ENCODE peak calls at places on chromosome 13, in nine cellular contexts. A, V, Y, W, Q, G, F, U and P are unnamed samples.

GRCh38 chr13:75384881-75385707 is 96.9 kb downstream of the TBC1D4 start:
- DNase-seq in A (no peak), V (no peak), Y (no peak), W (no peak), Q (no peak), G (no peak), F (no peak), U (no peak), P (no peak)

GRCh38 chr13:44393391-44393790 is 19.8 kb downstream of the SERP2 start:
- DNase-seq in A (no peak), V (no peak), Y (no peak), W (no peak), Q (no peak), G (no peak), F (no peak), U (no peak), P (no peak)

GRCh38 chr13:86932935-86933334 is 738.2 kb upstream of the SLITRK5 start:
- DNase-seq in A (no peak), V (no peak), Y (no peak), W (no peak), Q (no peak), G (no peak), F (no peak), U (no peak), P (no peak)

GRCh38 chr13:87893982-87894527 is 222.9 kb downstream of the SLITRK5 start:
- DNase-seq in A (no peak), V (no peak), Y (no peak), W (no peak), Q (no peak), G (no peak), F (no peak), U (no peak), P (no peak)

GRCh38 chr13:41470187-41470586 is 12.8 kb downstream of the RGCC start:
- DNase-seq in A (no peak), V (no peak), Y (no peak), W (no peak), Q (no peak), G (no peak), F (no peak), U (no peak), P (no peak)

GRCh38 chr13:103694033-103694432 is 627.8 kb upstream of the SLC10A2 start:
- DNase-seq in A (no peak), V (no peak), Y (no peak), W (no peak), Q (no peak), G (no peak), F (no peak), U (no peak), P (no peak)

GRCh38 chr13:109355875-109356428 is 430.4 kb downstream of the IRS2 start:
- DNase-seq in A (no peak), V (no peak), Y (no peak), W (no peak), Q (no peak), G (no peak), F (no peak), U (no peak), P (no peak)

GRCh38 chr13:97574926-97575325 is 141.0 kb downstream of the RAP2A start:
- DNase-seq in A (no peak), V (no peak), Y (no peak), W (no peak), Q (no peak), G (peak), F (peak), U (peak), P (no peak)

GRCh38 chr13:84399320-84400085 is 517.2 kb upstream of the SLITRK1 start:
- DNase-seq in A (no peak), V (no peak), Y (no peak), W (no peak), Q (no peak), G (no peak), F (no peak), U (no peak), P (no peak)

GRCh38 chr13:110419391-110419791 is 112.3 kb downstream of the COL4A2 start:
- DNase-seq in A (no peak), V (no peak), Y (no peak), W (no peak), Q (no peak), G (no peak), F (no peak), U (no peak), P (no peak)

GRCh38 chr13:51364404-51365008 is 25.0 kb downstream of the SERPINE3 start:
- DNase-seq in A (no peak), V (no peak), Y (no peak), W (no peak), Q (no peak), G (peak), F (no peak), U (no peak), P (no peak)

GRCh38 chr13:31322025-31322424 is 122.2 kb downstream of the B3GLCT start:
- DNase-seq in A (peak), V (no peak), Y (no peak), W (no peak), Q (no peak), G (peak), F (no peak), U (no peak), P (no peak)

GRCh38 chr13:26976336-26976735 is 195.3 kb downstream of the USP12 start:
- DNase-seq in A (no peak), V (no peak), Y (no peak), W (no peak), Q (no peak), G (no peak), F (no peak), U (no peak), P (no peak)

GRCh38 chr13:26973946-26974345 is 197.7 kb downstream of the USP12 start:
- DNase-seq in A (no peak), V (no peak), Y (no peak), W (no peak), Q (no peak), G (no peak), F (no peak), U (no peak), P (no peak)

GRCh38 chr13:26968431-26969335 is 202.9 kb downstream of the USP12 start:
- DNase-seq in A (no peak), V (no peak), Y (peak), W (no peak), Q (no peak), G (no peak), F (peak), U (no peak), P (no peak)

GRCh38 chr13:26973281-26973680 is 198.3 kb downstream of the USP12 start:
- DNase-seq in A (no peak), V (no peak), Y (no peak), W (no peak), Q (no peak), G (no peak), F (no peak), U (no peak), P (no peak)

GRCh38 chr13:26971990-26972888 is 199.4 kb downstream of the USP12 start:
- DNase-seq in A (no peak), V (no peak), Y (no peak), W (no peak), Q (no peak), G (no peak), F (no peak), U (peak), P (no peak)
- TF ChIP-seq CTCF in A (peak), V (peak), Y (peak), W (no peak), Q (no peak), G (peak), F (no peak), U (peak), P (peak)

GRCh38 chr13:43284162-43284561 is 260.8 kb downstream of the DNAJC15 start:
- DNase-seq in A (no peak), V (no peak), Y (no peak), W (no peak), Q (no peak), G (peak), F (no peak), U (no peak), P (no peak)

DNA sequence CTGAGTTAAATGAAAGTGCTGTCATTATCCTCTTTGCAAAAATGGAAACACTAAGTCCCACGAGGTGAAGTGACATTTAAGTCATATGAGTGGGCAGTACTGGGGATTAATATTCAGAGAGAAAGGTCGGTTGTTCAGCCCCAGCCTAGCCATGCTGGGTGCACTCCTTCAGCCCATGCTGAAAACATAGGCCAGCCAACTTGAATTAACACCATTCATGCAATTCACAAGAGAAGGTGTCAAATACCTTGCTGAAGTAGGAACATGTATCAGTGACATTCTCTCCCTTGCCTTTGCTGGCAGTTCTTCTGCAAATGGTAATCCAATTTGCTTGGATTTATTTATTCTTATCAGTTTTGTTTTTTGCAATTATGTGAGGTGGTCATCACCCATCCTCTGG is 256.3 kb downstream of the DNAJC15 start:
- DNase-seq in A (no peak), V (no peak), Y (no peak), W (no peak), Q (no peak), G (no peak), F (no peak), U (no peak), P (no peak)
- TF ChIP-seq CTCF in A (no peak), V (no peak), Y (no peak), W (no peak), Q (no peak), G (no peak), F (no peak), U (no peak), P (no peak)

GRCh38 chr13:37640499-37640898 is 41.9 kb upstream of the POSTN start:
- DNase-seq in A (peak), V (no peak), Y (peak), W (peak), Q (no peak), G (peak), F (no peak), U (no peak), P (no peak)
- TF ChIP-seq CTCF in A (peak), V (no peak), Y (peak), W (peak), Q (peak), G (peak), F (peak), U (no peak), P (peak)

GRCh38 chr13:68232351-68233130 is 1002.4 kb upstream of the PCDH9 start:
- DNase-seq in A (no peak), V (no peak), Y (no peak), W (no peak), Q (no peak), G (no peak), F (no peak), U (no peak), P (no peak)

DNA sequence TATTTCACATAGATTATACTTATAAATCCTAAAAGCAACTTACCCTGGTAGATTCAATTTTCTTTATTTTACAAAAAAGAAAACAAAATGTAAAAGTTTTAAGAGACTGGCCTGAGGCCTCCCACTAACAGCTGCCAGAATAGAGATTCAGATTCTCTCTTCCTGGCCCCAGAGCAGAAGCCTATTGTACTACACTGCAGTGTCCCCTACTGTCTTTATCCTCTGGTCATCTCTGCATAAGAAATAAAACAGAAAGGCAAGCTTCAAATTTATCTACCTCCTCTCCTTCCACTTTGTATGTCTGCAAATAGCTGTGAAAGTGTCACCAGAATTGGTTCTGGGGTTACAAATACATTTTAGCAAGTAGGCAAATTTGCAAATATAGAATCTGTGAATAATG is 1004.1 kb upstream of the PCDH9 start:
- DNase-seq in A (no peak), V (no peak), Y (no peak), W (no peak), Q (no peak), G (no peak), F (no peak), U (no peak), P (no peak)
- TF ChIP-seq CTCF in A (no peak), V (no peak), Y (no peak), W (no peak), Q (no peak), G (no peak), F (no peak), U (no peak), P (peak)

GRCh38 chr13:106555631-106556328 is 12.2 kb downstream of the ARGLU1 start:
- DNase-seq in A (no peak), V (no peak), Y (peak), W (no peak), Q (no peak), G (no peak), F (no peak), U (no peak), P (no peak)

GRCh38 chr13:106560791-106561190 is 7.1 kb downstream of the ARGLU1 start:
- DNase-seq in A (no peak), V (no peak), Y (no peak), W (no peak), Q (no peak), G (no peak), F (no peak), U (peak), P (no peak)

GRCh38 chr13:106561551-106562170 is 6.3 kb downstream of the ARGLU1 start:
- DNase-seq in A (no peak), V (peak), Y (peak), W (no peak), Q (no peak), G (no peak), F (no peak), U (peak), P (no peak)

GRCh38 chr13:106562301-106562700 is 5.6 kb downstream of the ARGLU1 start:
- DNase-seq in A (no peak), V (no peak), Y (no peak), W (no peak), Q (no peak), G (no peak), F (no peak), U (no peak), P (no peak)

DNA sequence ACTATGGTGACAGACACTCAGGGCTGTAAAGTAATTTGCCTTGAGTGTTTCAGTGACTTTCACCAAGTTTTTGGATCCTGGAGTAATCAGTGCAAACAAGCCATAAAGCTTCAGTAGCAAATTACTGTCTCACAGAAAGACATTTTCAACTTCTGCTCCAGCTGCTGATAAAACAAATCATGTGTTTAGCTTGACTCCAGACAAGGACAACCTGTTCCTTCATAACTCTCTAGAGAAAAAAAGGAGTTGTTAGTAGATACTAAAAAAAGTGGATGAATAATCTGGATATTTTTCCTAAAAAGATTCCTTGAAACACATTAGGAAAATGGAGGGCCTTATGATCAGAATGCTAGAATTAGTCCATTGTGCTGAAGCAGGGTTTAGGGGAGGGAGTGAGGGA is 9.4 kb downstream of the ARGLU1 start:
- DNase-seq in A (no peak), V (no peak), Y (no peak), W (no peak), Q (no peak), G (no peak), F (no peak), U (no peak), P (no peak)
- TF ChIP-seq CTCF in A (no peak), V (no peak), Y (no peak), W (no peak), Q (no peak), G (no peak), F (no peak), U (no peak), P (no peak)

DNA sequence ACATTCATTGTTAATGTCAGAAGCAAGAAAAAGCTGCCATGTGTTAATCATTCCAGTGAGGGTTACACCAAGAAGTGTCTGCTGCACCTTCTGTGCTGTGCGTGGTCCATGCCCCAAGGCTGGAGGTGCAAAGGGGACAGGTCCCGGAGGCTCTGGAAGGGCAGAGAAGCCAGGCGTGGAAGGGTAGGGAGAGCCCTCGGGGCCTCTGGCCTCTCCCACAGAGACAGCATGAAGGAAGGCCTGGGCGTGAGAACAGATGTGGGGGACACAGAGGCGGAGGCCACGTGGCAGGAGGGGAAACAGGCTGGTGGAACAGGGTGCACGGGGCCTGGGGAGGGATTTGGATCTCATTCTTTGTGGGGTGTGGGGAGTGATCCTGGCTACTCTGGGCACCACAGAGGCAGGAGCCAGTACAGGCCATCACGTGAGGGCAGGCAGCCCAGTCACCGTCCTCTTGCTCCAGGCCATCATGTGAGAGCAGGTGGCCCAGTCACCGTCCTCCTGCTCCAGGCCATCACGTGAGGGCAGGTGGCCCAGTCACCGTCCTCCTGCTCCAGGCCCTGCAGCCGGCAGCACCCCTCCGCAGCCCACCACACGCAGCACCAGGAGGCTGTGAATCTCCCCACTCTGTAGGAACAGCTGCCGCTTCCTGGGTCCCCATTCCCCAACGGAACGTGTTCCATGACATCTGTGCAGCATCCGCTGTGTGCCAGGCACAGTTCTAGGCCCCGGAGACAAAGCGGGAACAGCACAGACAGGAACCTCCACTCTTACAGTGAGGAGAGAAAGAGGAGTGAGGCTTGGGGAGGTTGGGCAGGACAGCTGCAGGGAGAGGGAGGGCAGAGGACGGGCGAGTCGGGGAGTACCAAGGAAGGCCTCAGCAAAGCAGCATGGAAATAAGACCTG is 10.2 kb upstream of the F7 start:
- DNase-seq in A (no peak), V (no peak), Y (no peak), W (no peak), Q (no peak), G (no peak), F (no peak), U (no peak), P (no peak)
- TF ChIP-seq CTCF in A (no peak), V (no peak), Y (no peak), W (no peak), Q (no peak), G (no peak), F (no peak), U (no peak), P (no peak)

GRCh38 chr13:33018886-33019285 is 2.7 kb downstream of the KL start:
- DNase-seq in A (no peak), V (no peak), Y (no peak), W (no peak), Q (no peak), G (no peak), F (no peak), U (peak), P (no peak)

GRCh38 chr13:33015275-33015674 is 948 bp upstream of the KL start:
- DNase-seq in A (no peak), V (no peak), Y (no peak), W (no peak), Q (no peak), G (no peak), F (no peak), U (no peak), P (no peak)

GRCh38 chr13:33016414-33017409 is at the start of gene KL:
- DNase-seq in A (no peak), V (no peak), Y (peak), W (no peak), Q (no peak), G (no peak), F (peak), U (peak), P (no peak)

GRCh38 chr13:33015791-33016323 is 366 bp upstream of the KL start:
- DNase-seq in A (no peak), V (no peak), Y (no peak), W (no peak), Q (no peak), G (no peak), F (peak), U (peak), P (no peak)

GRCh38 chr13:33017410-33017929 is 1.2 kb downstream of the KL start:
- DNase-seq in A (no peak), V (peak), Y (peak), W (no peak), Q (no peak), G (peak), F (no peak), U (peak), P (no peak)
- TF ChIP-seq CTCF in A (no peak), V (peak), Y (no peak), W (no peak), Q (no peak), G (peak), F (peak), U (peak), P (peak)